ENCODE peak calls at places on chromosomes 4 and X, in nine cellular contexts. I is stimulated activated CD4-positive, alpha-beta T cell treated with anti-CD3 and anti-CD28 coated beads, Interleukin-12 subunit alpha, Interleukin-12 subunit beta, amount 100 ng/mL, for 4 hours; W is stimulated activated CD8-positive, alpha-beta memory T cell treated with anti-CD3 and anti-CD28 coated beads, Interleukin-7, amount 100 ng/mL, for 48 hours; V is substantia nigra; N is foreskin melanocyte; J is cerebellum; B is activated effector memory CD4-positive, alpha-beta T cell treated with Interleukin-2 at 50 U/mL for 16 hours; Z is NT2/D1; E is amniotic stem cell. H is an unnamed sample.

GRCh38 chr4:111631157-111631999 is 513.9 kb upstream of the FAM241A start:
- DNase-seq in I (no peak), W (no peak), V (no peak), N (no peak), J (no peak), B (no peak), Z (no peak), E (no peak), H (no peak)

GRCh38 chrX:129717902-129718301 is 20.9 kb upstream of the XPNPEP2 start:
- DNase-seq in I (no peak), W (no peak), V (no peak), N (no peak), J (no peak), B (no peak), Z (no peak), E (peak), H (no peak)

GRCh38 chr4:44725166-44725565 is 1.2 kb downstream of the GNPDA2 start:
- DNase-seq in I (no peak), W (no peak), V (no peak), N (no peak), J (no peak), B (no peak), Z (no peak), E (no peak), H (no peak)

GRCh38 chr4:180751009-180751408 is 1492.2 kb upstream of the TENM3 start:
- DNase-seq in I (no peak), W (no peak), V (no peak), N (no peak), J (no peak), B (no peak), Z (no peak), E (peak), H (no peak)

GRCh38 chrX:47169726-47170515 is 23.7 kb upstream of the UBA1 start:
- DNase-seq in I (no peak), W (no peak), V (no peak), N (no peak), J (peak), B (no peak), Z (no peak), E (no peak), H (no peak)

GRCh38 chrX:153694687-153695270 is 7.1 kb downstream of the SLC6A8 start:
- DNase-seq in I (no peak), W (no peak), V (no peak), N (no peak), J (no peak), B (no peak), Z (no peak), E (no peak), H (no peak)

GRCh38 chrX:106927700-106928099 is 7.5 kb downstream of the CLDN2 start:
- DNase-seq in I (no peak), W (no peak), V (no peak), N (no peak), J (no peak), B (no peak), Z (no peak), E (no peak), H (no peak)

GRCh38 chr4:147334478-147334877 is 146.4 kb upstream of the EDNRA start:
- DNase-seq in I (no peak), W (no peak), V (no peak), N (no peak), J (no peak), B (no peak), Z (no peak), E (no peak), H (no peak)

GRCh38 chrX:54074826-54075225 is 30.6 kb upstream of the PHF8 start:
- DNase-seq in I (no peak), W (no peak), V (no peak), N (no peak), J (no peak), B (no peak), Z (no peak), E (no peak), H (no peak)

GRCh38 chr4:26590639-26591038 is 6.8 kb downstream of the TBC1D19 start:
- DNase-seq in I (no peak), W (no peak), V (no peak), N (no peak), J (no peak), B (no peak), Z (no peak), E (no peak), H (no peak)

GRCh38 chr4:159505275-159505975 is 402.5 kb downstream of the RAPGEF2 start:
- DNase-seq in I (no peak), W (no peak), V (no peak), N (no peak), J (no peak), B (no peak), Z (no peak), E (no peak), H (no peak)

GRCh38 chrX:131792356-131792749 is 230.7 kb upstream of the STK26 start:
- DNase-seq in I (no peak), W (peak), V (peak), N (no peak), J (no peak), B (no peak), Z (no peak), E (peak), H (peak)

GRCh38 chr4:77734928-77735327 is 84.2 kb downstream of the CNOT6L start:
- DNase-seq in I (no peak), W (peak), V (no peak), N (no peak), J (no peak), B (no peak), Z (no peak), E (peak), H (peak)

GRCh38 chrX:20718592-20718991 is 451.9 kb upstream of the RPS6KA3 start:
- DNase-seq in I (no peak), W (no peak), V (no peak), N (no peak), J (no peak), B (no peak), Z (peak), E (no peak), H (no peak)

GRCh38 chr4:7384929-7385890 is 49.5 kb downstream of the PSAPL1 start:
- DNase-seq in I (no peak), W (no peak), V (no peak), N (no peak), J (no peak), B (no peak), Z (no peak), E (no peak), H (no peak)

H was measured in stimulated activated naive B cell treated with anti-CD40 and anti-IgM and Interleukin-4, amounts not matched to agents 10 μg/mL and 1 μg/mL and 100 μg/mL, for 72 hours.